ENCODE peak calls at places on chromosomes 1 and 21, in nine cellular contexts. C is fibroblast of lung, T is prostate gland, S is brain microvascular endothelial cell, E is fibroblast of pulmonary artery, M is psoas muscle, Y is tibial artery, A is OCI-LY7, N is NB4. V is an unnamed sample.

GRCh38 chr1:87325982-87326738 is 2.5 kb upstream of the LMO4 start:
- DNase-seq in E (peak), S (peak), T (peak), N (peak), Y (peak), C (peak), M (no peak), A (peak), V (no peak)

GRCh38 chr1:194813109-194813508 is 1626.7 kb upstream of the B3GALT2 start:
- DNase-seq in N (no peak), Y (no peak), T (no peak), E (no peak), A (no peak), M (no peak), C (no peak), S (no peak), V (peak)

GRCh38 chr1:202656951-202657646 is 53.2 kb downstream of the SYT2 start:
- DNase-seq in C (peak), M (no peak), S (peak), N (peak), A (no peak), Y (no peak), E (peak), T (no peak), V (no peak)

GRCh38 chr1:88088481-88088880 is 595.6 kb upstream of the PKN2 start:
- DNase-seq in C (no peak), Y (no peak), S (no peak), A (no peak), E (no peak), N (no peak), M (no peak), T (no peak), V (no peak)

GRCh38 chr1:160116277-160117147 is 953 bp downstream of the ATP1A2 start:
- DNase-seq in M (peak), E (peak), Y (no peak), S (no peak), A (no peak), T (no peak), C (peak), N (no peak), V (no peak)

GRCh38 chr1:153509729-153510354 is 25.9 kb downstream of the S100A6 start:
- DNase-seq in N (peak), A (peak), E (no peak), Y (no peak), C (no peak), S (no peak), T (no peak), M (peak), V (no peak)

GRCh38 chr1:191034126-191034525 is 556.5 kb upstream of the BRINP3 start:
- DNase-seq in M (no peak), T (no peak), N (no peak), C (no peak), Y (no peak), A (no peak), E (no peak), S (peak), V (no peak)

GRCh38 chr1:20416706-20417105 is 69.3 kb downstream of the CAMK2N1 start:
- DNase-seq in T (no peak), C (no peak), N (no peak), Y (no peak), A (no peak), S (no peak), M (no peak), E (no peak), V (no peak)

GRCh38 chr21:30227128-30227527 is 11.2 kb upstream of the CLDN8 start:
- DNase-seq in N (no peak), A (no peak), C (no peak), E (no peak), S (no peak), T (peak), M (no peak), Y (no peak), V (peak)

GRCh38 chr1:212667223-212668139 is 32.2 kb downstream of the BATF3 start:
- DNase-seq in M (no peak), N (peak), E (peak), C (peak), Y (peak), A (peak), S (peak), T (no peak), V (no peak)

GRCh38 chr1:240831191-240831631 is 219.3 kb upstream of the GREM2 start:
- DNase-seq in T (no peak), Y (no peak), M (no peak), S (peak), N (no peak), C (peak), A (no peak), E (peak), V (no peak)

GRCh38 chr1:28112388-28113311 is 24.2 kb upstream of the EYA3 start:
- DNase-seq in S (peak), Y (peak), E (peak), N (peak), M (no peak), C (peak), A (peak), T (no peak), V (no peak)

GRCh38 chr1:245046764-245047163 is 108.0 kb upstream of the KIF26B start:
- DNase-seq in C (no peak), N (no peak), A (no peak), T (no peak), Y (no peak), M (no peak), E (no peak), S (no peak), V (no peak)

GRCh38 chr1:221419513-221420088 is 322.3 kb downstream of the DUSP10 start:
- DNase-seq in A (no peak), Y (peak), N (no peak), C (peak), T (no peak), E (peak), S (no peak), M (no peak), V (no peak)

GRCh38 chr1:228336308-228337030 is 70.2 kb downstream of the TRIM11 start:
- DNase-seq in M (peak), N (no peak), C (no peak), A (no peak), E (no peak), Y (peak), T (no peak), S (no peak), V (no peak)

GRCh38 chr21:44299458-44300261 is at the start of gene PFKL:
- DNase-seq in E (peak), A (peak), Y (peak), C (peak), N (peak), S (peak), M (peak), T (peak), V (no peak)

GRCh38 chr1:42888013-42888633 is 41.7 kb downstream of the ZNF691 start:
- DNase-seq in C (no peak), T (no peak), Y (no peak), A (no peak), N (peak), E (no peak), S (no peak), M (no peak), V (no peak)

GRCh38 chr1:208190784-208191183 is 53.4 kb downstream of the PLXNA2 start:
- DNase-seq in T (no peak), N (no peak), S (no peak), Y (no peak), M (no peak), A (no peak), E (no peak), C (no peak), V (no peak)

GRCh38 chr1:17531682-17532487 is 7.6 kb upstream of the ARHGEF10L start:
- DNase-seq in E (peak), T (peak), S (no peak), Y (peak), M (peak), C (peak), A (no peak), N (no peak), V (no peak)

GRCh38 chr1:46784666-46785065 is 14.2 kb upstream of the CYP4B1 start:
- DNase-seq in Y (no peak), E (no peak), C (no peak), M (no peak), S (no peak), T (no peak), A (no peak), N (no peak), V (no peak)

GRCh38 chr1:33111965-33112364 is 31.0 kb downstream of the AZIN2 start:
- DNase-seq in M (no peak), E (peak), T (no peak), N (peak), C (peak), S (no peak), Y (no peak), A (peak), V (peak)

GRCh38 chr21:26070822-26071425 is 99.6 kb downstream of the APP start:
- DNase-seq in T (no peak), E (peak), C (peak), M (no peak), N (no peak), A (peak), S (peak), Y (no peak), V (no peak)

GRCh38 chr1:14539953-14540563 is 58.4 kb upstream of the KAZN start:
- DNase-seq in S (no peak), E (no peak), Y (no peak), N (peak), A (peak), T (no peak), M (no peak), C (no peak), V (no peak)

GRCh38 chr1:58076258-58076657 is 470.3 kb downstream of the OMA1 start:
- DNase-seq in S (no peak), C (no peak), E (no peak), Y (no peak), T (no peak), M (no peak), N (no peak), A (no peak), V (no peak)

GRCh38 chr1:220137006-220137794 is 43.3 kb downstream of the IARS2 start:
- DNase-seq in Y (no peak), M (no peak), C (no peak), T (no peak), A (no peak), E (peak), N (no peak), S (no peak), V (no peak)

GRCh38 chr1:52423771-52424170 is 19.4 kb downstream of the PRPF38A start:
- DNase-seq in N (peak), Y (no peak), S (no peak), M (no peak), C (no peak), A (no peak), E (no peak), T (no peak), V (no peak)

GRCh38 chr1:17148950-17149608 is 29.8 kb upstream of the PADI2 start:
- DNase-seq in N (no peak), C (no peak), M (no peak), A (no peak), S (no peak), E (no peak), Y (no peak), T (no peak), V (no peak)

GRCh38 chr1:3459051-3459908 is 4.8 kb downstream of the ARHGEF16 start:
- DNase-seq in E (no peak), A (no peak), T (no peak), N (no peak), C (no peak), Y (no peak), S (no peak), M (peak), V (no peak)

GRCh38 chr1:29333008-29333407 is 96.7 kb downstream of the PTPRU start:
- DNase-seq in N (no peak), T (no peak), A (no peak), E (no peak), S (no peak), M (no peak), Y (no peak), C (no peak), V (no peak)

GRCh38 chr1:29331731-29332130 is 95.4 kb downstream of the PTPRU start:
- DNase-seq in C (no peak), M (no peak), N (no peak), Y (no peak), A (no peak), S (no peak), T (no peak), E (no peak), V (no peak)

GRCh38 chr1:29331309-29331708 is 95.0 kb downstream of the PTPRU start:
- DNase-seq in C (no peak), Y (no peak), N (no peak), T (no peak), S (no peak), E (no peak), A (no peak), M (no peak), V (no peak)

GRCh38 chr1:29330856-29331255 is 94.5 kb downstream of the PTPRU start:
- DNase-seq in C (no peak), Y (no peak), S (no peak), E (no peak), M (no peak), N (no peak), T (no peak), A (no peak), V (no peak)

GRCh38 chr1:29332204-29332603 is 95.9 kb downstream of the PTPRU start:
- DNase-seq in M (no peak), S (no peak), N (peak), Y (no peak), A (peak), E (peak), C (peak), T (no peak), V (peak)
- TF ChIP-seq CTCF in M (no peak), S (peak), N (peak), Y (no peak), A (peak), E (peak), C (peak), T (peak), V (peak)

GRCh38 chr1:184405743-184406142 is 18.9 kb downstream of the C1orf21 start:
- DNase-seq in E (no peak), N (no peak), C (no peak), M (no peak), A (no peak), T (no peak), S (no peak), Y (no peak), V (no peak)

GRCh38 chr1:184407816-184408510 is 21.1 kb downstream of the C1orf21 start:
- DNase-seq in T (no peak), S (no peak), C (peak), N (no peak), A (no peak), Y (no peak), E (peak), M (no peak), V (no peak)

GRCh38 chr1:184408580-184408979 is 21.8 kb downstream of the C1orf21 start:
- DNase-seq in T (no peak), N (no peak), C (no peak), E (no peak), S (no peak), M (no peak), Y (no peak), A (no peak), V (no peak)

GRCh38 chr1:184406454-184406853 is 19.6 kb downstream of the C1orf21 start:
- DNase-seq in C (no peak), E (no peak), N (no peak), Y (no peak), T (no peak), M (no peak), A (no peak), S (no peak), V (no peak)

DNA sequence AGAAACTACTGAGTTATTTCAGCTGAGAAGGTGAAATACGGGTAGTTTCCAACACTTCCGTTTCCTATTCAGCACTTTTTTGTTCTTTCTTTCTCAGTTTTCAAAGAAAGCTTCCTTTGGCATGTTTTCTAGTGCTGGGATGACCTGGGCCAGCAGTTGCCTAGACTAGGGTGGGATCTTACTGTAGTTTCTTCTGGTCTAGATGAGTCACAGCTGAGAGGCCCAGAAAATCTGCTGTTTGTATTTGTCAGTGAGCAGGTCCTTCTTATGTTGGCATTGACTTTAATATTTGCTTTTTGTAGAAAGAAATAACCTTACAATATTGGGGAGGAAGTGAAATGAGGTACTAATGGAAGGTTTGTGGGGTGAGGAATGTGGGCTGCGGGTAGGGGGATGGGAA is 22.2 kb downstream of the C1orf21 start:
- DNase-seq in S (peak), A (no peak), E (no peak), Y (no peak), M (no peak), T (no peak), C (peak), N (no peak), V (no peak)
- H3K4me3 ChIP-seq in S (no peak), A (no peak), E (no peak), Y (no peak), M (no peak), T (no peak), C (no peak), N (no peak), V (no peak)

GRCh38 chr1:96538001-96538649 is 183.5 kb upstream of the PTBP2 start:
- DNase-seq in C (peak), T (no peak), N (peak), S (peak), A (no peak), E (peak), M (no peak), Y (peak), V (no peak)
- TF ChIP-seq CTCF in C (peak), T (no peak), N (no peak), S (peak), A (no peak), E (peak), M (no peak), Y (no peak), V (peak)

DNA sequence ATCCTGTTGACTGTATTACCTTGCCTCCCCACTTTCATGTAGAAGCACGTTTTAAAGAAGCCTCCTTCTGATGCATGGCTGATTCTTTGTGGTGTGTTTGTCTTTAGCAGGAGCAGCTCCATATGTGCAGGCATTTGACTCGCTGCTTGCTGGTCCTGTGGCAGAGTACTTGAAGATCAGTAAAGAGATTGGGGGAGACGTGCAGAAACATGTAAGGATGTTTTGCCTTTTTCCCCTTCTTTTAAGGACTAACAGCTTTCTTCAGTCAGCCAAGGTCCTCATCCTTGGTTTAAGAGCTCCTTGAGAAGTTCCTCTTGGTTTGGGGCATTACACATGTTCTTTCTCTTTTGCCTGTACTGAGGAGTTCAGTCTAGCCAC is 19.4 kb downstream of the CAP1 start:
- DNase-seq in N (peak), C (no peak), M (no peak), E (peak), S (no peak), Y (no peak), A (peak), T (no peak), V (no peak)
- H3K4me3 ChIP-seq in N (peak), C (no peak), M (no peak), E (no peak), S (no peak), Y (no peak), A (peak), T (no peak), V (no peak)

GRCh38 chr1:53946252-53947171 is at the start of gene LRRC42:
- DNase-seq in S (no peak), E (no peak), M (no peak), T (no peak), C (no peak), Y (no peak), N (no peak), A (peak), V (no peak)
- TF ChIP-seq CTCF in S (peak), E (no peak), M (peak), T (peak), C (no peak), Y (peak), N (peak), A (peak), V (peak)

DNA sequence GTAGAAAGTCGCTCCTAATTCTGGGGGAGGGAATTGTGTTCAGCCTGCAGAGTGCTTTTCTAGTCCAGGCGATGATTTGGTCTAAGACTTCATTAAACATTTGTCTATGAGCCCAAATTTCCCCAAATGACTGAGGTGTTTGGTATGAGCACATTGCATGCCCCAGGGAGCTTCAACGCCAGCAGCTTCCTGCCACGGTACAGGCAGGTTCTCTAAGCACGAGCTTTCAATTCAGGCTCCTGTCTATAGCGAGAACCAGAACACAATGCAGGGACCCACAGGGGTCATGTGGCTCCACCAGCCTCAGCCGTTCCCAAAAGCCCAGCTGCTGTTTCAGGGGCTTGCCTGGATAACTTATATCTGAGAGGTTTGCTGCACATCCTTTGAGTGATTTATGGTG is 34.1 kb upstream of the H6PD start:
- DNase-seq in N (no peak), M (no peak), A (no peak), Y (no peak), E (no peak), C (no peak), S (no peak), T (no peak), V (no peak)
- H3K4me3 ChIP-seq in N (no peak), M (no peak), A (no peak), Y (no peak), E (no peak), C (no peak), S (peak), T (no peak), V (no peak)

GRCh38 chr1:104874044-104874443 is 1124.3 kb downstream of the AMY1C start:
- DNase-seq in S (no peak), Y (no peak), T (no peak), A (no peak), N (no peak), E (no peak), C (no peak), M (no peak), V (no peak)

DNA sequence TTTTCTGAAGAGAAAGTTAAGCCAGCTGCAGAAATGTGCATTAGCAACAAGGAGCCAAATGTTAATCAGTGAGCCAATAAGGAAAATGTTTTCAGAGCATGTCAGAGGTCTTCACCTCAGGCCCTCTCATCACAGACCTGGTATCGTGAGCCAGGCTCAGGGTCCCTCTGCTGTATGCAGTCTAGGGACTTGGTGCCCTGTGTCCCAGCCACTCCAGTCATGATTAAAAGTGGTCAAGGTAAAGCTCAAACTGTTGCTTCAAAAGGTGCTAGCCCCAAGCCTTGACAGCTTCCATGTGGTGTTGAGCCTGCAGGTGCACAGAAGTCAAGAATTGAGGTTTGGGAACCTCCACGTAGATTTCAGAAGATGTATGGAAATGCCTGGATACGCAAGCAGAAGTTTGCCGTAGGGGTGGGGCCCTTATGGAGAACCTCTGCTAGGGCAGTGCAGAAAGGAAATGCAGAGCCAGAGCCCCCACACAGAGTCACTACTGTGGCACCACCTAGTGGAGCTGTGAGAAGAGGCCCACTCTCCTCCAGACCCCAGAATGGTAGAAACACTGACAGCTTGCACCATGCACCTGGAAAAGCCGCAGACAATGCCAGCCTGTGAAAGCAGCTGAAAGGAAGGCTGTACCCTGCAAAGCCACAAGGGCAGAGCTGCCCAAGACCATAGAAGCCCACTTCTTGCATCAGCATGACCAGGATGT is 1128.7 kb downstream of the AMY1C start:
- DNase-seq in N (peak), M (no peak), S (no peak), A (peak), E (no peak), T (no peak), Y (no peak), C (no peak), V (no peak)
- TF ChIP-seq CTCF in N (peak), M (no peak), S (peak), A (peak), E (no peak), T (no peak), Y (no peak), C (no peak), V (no peak)